ENCODE peak calls at places on chromosome 13, in six cellular contexts. A is endodermal cell, S is tibial artery, X is neural progenitor cell, H is stomach, B is fibroblast of lung. C is an unnamed sample.

GRCh38 chr13:108352599-108352998 is 83.1 kb downstream of the TNFSF13B start:
- DNase-seq in A (no peak), S (no peak), X (no peak), H (no peak), B (no peak), C (no peak)

GRCh38 chr13:114064516-114065140 is 67.8 kb downstream of the RASA3 start:
- DNase-seq in A (no peak), S (no peak), X (peak), H (peak), B (peak), C (peak)

GRCh38 chr13:108561152-108561551 is 68.3 kb upstream of the MYO16 start:
- DNase-seq in A (no peak), S (no peak), X (no peak), H (no peak), B (no peak), C (no peak)

GRCh38 chr13:29362849-29363604 is 232.5 kb downstream of the SLC7A1 start:
- DNase-seq in A (peak), S (no peak), X (peak), H (peak), B (peak), C (peak)

GRCh38 chr13:21243045-21243842 is 66.8 kb downstream of the MRPL57 start:
- DNase-seq in A (no peak), S (no peak), X (no peak), H (no peak), B (no peak), C (no peak)

GRCh38 chr13:36945078-36945477 is 25.0 kb upstream of the SMAD9 start:
- DNase-seq in A (no peak), S (no peak), X (peak), H (no peak), B (no peak), C (no peak)

GRCh38 chr13:41931337-41931736 is 29.6 kb downstream of the VWA8 start:
- DNase-seq in A (no peak), S (no peak), X (no peak), H (no peak), B (peak), C (no peak)

GRCh38 chr13:67226686-67227085 is 3.5 kb downstream of the PCDH9 start:
- DNase-seq in A (no peak), S (no peak), X (no peak), H (no peak), B (no peak), C (no peak)

GRCh38 chr13:40315416-40316064 is 350.9 kb downstream of the FOXO1 start:
- DNase-seq in A (no peak), S (no peak), X (no peak), H (no peak), B (no peak), C (no peak)

GRCh38 chr13:28313579-28313978 is 175.2 kb downstream of the PAN3 start:
- DNase-seq in A (peak), S (no peak), X (peak), H (no peak), B (peak), C (no peak)

GRCh38 chr13:51697181-51697580 is 106.8 kb downstream of the DHRS12 start:
- DNase-seq in A (no peak), S (no peak), X (no peak), H (no peak), B (peak), C (no peak)

GRCh38 chr13:63337921-63338320 is 1922.3 kb upstream of the PCDH20 start:
- DNase-seq in A (no peak), S (no peak), X (no peak), H (no peak), B (no peak), C (no peak)

GRCh38 chr13:92535222-92536006 is 691.2 kb upstream of the GPC6 start:
- DNase-seq in A (peak), S (no peak), X (no peak), H (no peak), B (no peak), C (no peak)

GRCh38 chr13:97978661-97979450 is 25.4 kb downstream of the IPO5 start:
- DNase-seq in A (no peak), S (no peak), X (peak), H (no peak), B (peak), C (no peak)
- H3K27ac ChIP-seq in A (no peak), S (no peak), X (peak), H (no peak), B (no peak), C (no peak)

DNA sequence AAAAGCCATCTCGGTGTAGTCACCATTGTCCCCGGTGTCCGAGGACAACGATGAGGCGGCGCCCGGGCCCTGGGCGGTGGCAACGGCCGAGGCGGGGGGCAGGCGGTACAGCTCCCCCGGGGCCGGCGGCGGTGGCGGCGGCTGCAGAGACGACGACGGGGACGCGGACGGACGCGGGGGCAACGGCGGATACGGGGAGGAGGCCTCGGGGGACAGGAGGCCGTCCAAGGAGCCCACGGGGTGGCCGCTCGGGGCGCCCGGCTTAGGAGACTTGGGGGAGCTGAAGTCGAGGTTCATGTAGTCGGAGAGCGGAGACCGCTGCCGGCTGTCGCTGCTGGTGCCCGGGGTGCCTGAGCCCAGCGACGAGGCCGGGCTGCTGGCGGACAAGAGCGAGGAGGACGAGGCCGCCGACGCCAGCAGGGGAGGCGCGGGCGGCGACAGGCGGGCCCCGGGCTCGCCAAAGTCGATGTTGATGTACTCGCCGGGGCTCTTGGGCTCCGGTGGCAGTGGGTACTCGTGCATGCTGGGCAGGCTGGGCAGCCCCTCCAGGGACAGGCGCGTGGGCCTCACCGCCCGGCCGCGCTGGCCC is 3.5 kb downstream of the IRS2 start:
- DNase-seq in A (no peak), S (no peak), X (no peak), H (no peak), B (no peak), C (no peak)
- H3K4me3 ChIP-seq in A (no peak), S (peak), X (no peak), H (peak), B (no peak), C (no peak)

DNA sequence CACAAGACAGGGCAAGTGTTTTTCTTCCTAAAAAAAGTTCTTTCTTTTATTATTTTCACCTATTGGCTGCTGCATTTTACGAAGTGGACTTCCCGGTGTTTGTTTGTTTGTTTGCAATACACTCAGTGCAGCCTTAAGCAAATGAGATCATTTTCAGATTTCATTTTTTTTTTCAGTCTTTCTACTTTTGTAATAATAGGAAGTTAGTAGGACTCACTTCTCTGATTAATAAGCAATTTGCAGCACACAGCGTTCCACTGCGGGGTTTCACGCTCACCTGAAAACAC is 128.3 kb downstream of the STK24 start:
- DNase-seq in A (no peak), S (no peak), X (no peak), H (no peak), B (no peak), C (no peak)
- H3K27ac ChIP-seq in A (no peak), S (no peak), X (no peak), H (no peak), B (no peak), C (no peak)

GRCh38 chr13:78598382-78598781 is 5.0 kb downstream of the POU4F1 start:
- DNase-seq in A (no peak), S (no peak), X (peak), H (no peak), B (peak), C (no peak)

GRCh38 chr13:78593652-78594494 is 9.5 kb downstream of the POU4F1 start:
- DNase-seq in A (peak), S (no peak), X (peak), H (no peak), B (no peak), C (no peak)

GRCh38 chr13:78596701-78597550 is 6.4 kb downstream of the POU4F1 start:
- DNase-seq in A (peak), S (no peak), X (peak), H (no peak), B (peak), C (no peak)

GRCh38 chr13:78595458-78595818 is 7.9 kb downstream of the POU4F1 start:
- DNase-seq in A (peak), S (no peak), X (peak), H (no peak), B (peak), C (no peak)

GRCh38 chr13:78595819-78596700 is 7.3 kb downstream of the POU4F1 start:
- DNase-seq in A (peak), S (no peak), X (peak), H (no peak), B (peak), C (no peak)
- H3K4me3 ChIP-seq in A (peak), S (peak), X (peak), H (no peak), B (no peak), C (no peak)

GRCh38 chr13:46168341-46168740 is 13.6 kb downstream of the LCP1 start:
- DNase-seq in A (no peak), S (no peak), X (no peak), H (no peak), B (no peak), C (no peak)

GRCh38 chr13:46164661-46165060 is 17.3 kb downstream of the LCP1 start:
- DNase-seq in A (no peak), S (no peak), X (no peak), H (no peak), B (no peak), C (no peak)

GRCh38 chr13:46166947-46167610 is 14.9 kb downstream of the LCP1 start:
- DNase-seq in A (no peak), S (no peak), X (no peak), H (no peak), B (no peak), C (no peak)

GRCh38 chr13:46165485-46166220 is 16.3 kb downstream of the LCP1 start:
- DNase-seq in A (no peak), S (no peak), X (no peak), H (no peak), B (no peak), C (peak)

GRCh38 chr13:46166221-46166584 is 15.8 kb downstream of the LCP1 start:
- DNase-seq in A (no peak), S (no peak), X (no peak), H (no peak), B (no peak), C (no peak)
- H3K27ac ChIP-seq in A (no peak), S (no peak), X (no peak), H (no peak), B (no peak), C (peak)

C was measured in MM.1S.